ENCODE peak calls at places on chromosome 16, in four cellular contexts. A is ELR, G is dorsolateral prefrontal cortex, Z is NCI-H510A treated with DMSO at 0.1 percent for 48 hours. X is an unnamed sample.

GRCh38 chr16:60788631-60789030 is 1247.6 kb downstream of the CDH8 start:
- DNase-seq in Z (no peak), A (no peak), G (no peak), X (no peak)

GRCh38 chr16:4376820-4377572 is 5.3 kb downstream of the VASN start:
- DNase-seq in Z (no peak), A (no peak), G (no peak), X (no peak)

GRCh38 chr16:87131996-87132345 is 185.2 kb downstream of the C16orf95 start:
- DNase-seq in Z (no peak), G (no peak), A (no peak), X (no peak)

GRCh38 chr16:14399397-14400284 is 230.4 kb downstream of the PARN start:
- DNase-seq in Z (no peak), A (peak; percentile 56), G (peak; percentile 63), X (peak; percentile 47)

GRCh38 chr16:50309527-50310307 is 43.4 kb downstream of the ADCY7 start:
- DNase-seq in Z (peak; percentile 61), A (no peak), G (no peak), X (peak; percentile 2)

GRCh38 chr16:14489460-14489859 is 140.6 kb downstream of the PARN start:
- DNase-seq in G (no peak), Z (no peak), A (peak; percentile 47), X (no peak)

GRCh38 chr16:80752563-80752962 is 51.8 kb downstream of the CDYL2 start:
- DNase-seq in A (no peak), Z (no peak), G (no peak), X (no peak)

GRCh38 chr16:29757950-29758466 is 12.2 kb upstream of the C16orf54 start:
- DNase-seq in Z (no peak), G (no peak), A (no peak), X (no peak)

GRCh38 chr16:53429221-53429943 is 4.9 kb upstream of the RBL2 start:
- DNase-seq in Z (peak; percentile 10), G (no peak), A (peak; percentile 27), X (no peak)

GRCh38 chr16:3158498-3159314 is 23.9 kb downstream of the ZNF213 start:
- DNase-seq in Z (peak; percentile 23), G (no peak), A (peak; percentile 93), X (peak; percentile 95)

GRCh38 chr16:66045626-66046025 is 320.9 kb upstream of the CDH5 start:
- DNase-seq in G (no peak), Z (no peak), A (no peak), X (no peak)